ENCODE peak calls at places on chromosomes 3 and 15, in four cellular contexts. O is uterus, I is right lobe of liver, F is transverse colon. B is an unnamed sample.

GRCh38 chr3:6444888-6445658 is 415.8 kb upstream of the GRM7 start:
- DNase-seq in F (no peak), I (no peak), O (no peak), B (no peak)

GRCh38 chr3:96266395-96267187 is 547.8 kb upstream of the EPHA6 start:
- DNase-seq in O (no peak), I (no peak), F (no peak), B (no peak)

GRCh38 chr15:29688981-29689723 is 133.1 kb downstream of the TJP1 start:
- DNase-seq in I (no peak), O (no peak), F (no peak), B (no peak)

GRCh38 chr15:67307156-67307555 is 52.6 kb downstream of the IQCH start:
- DNase-seq in I (no peak), O (no peak), F (no peak), B (no peak)

GRCh38 chr3:147816770-147817169 is 407.6 kb downstream of the ZIC1 start:
- DNase-seq in O (no peak), I (no peak), F (peak; percentile 75), B (no peak)

GRCh38 chr15:25245801-25246622 is 192.8 kb downstream of the UBE3A start:
- DNase-seq in I (peak; percentile 23), O (peak; percentile 4), F (peak; percentile 4), B (no peak)

GRCh38 chr3:149621218-149622005 is 36.4 kb downstream of the WWTR1 start:
- DNase-seq in O (no peak), I (no peak), F (no peak), B (no peak)

GRCh38 chr3:14876942-14877341 is 58.2 kb downstream of the FGD5 start:
- DNase-seq in F (peak; percentile 87), O (peak; percentile 40), I (peak; percentile 89), B (peak; percentile 7)

GRCh38 chr3:127286571-127287140 is 1.2 kb downstream of the PRR20G start:
- DNase-seq in F (no peak), O (no peak), I (no peak), B (no peak)

GRCh38 chr15:93168913-93169312 is 79.9 kb upstream of the RGMA start:
- DNase-seq in O (no peak), F (no peak), I (no peak), B (no peak)

GRCh38 chr3:37179144-37179967 is 5.0 kb upstream of the LRRFIP2 start:
- DNase-seq in F (no peak), O (no peak), I (no peak), B (no peak)

DNA sequence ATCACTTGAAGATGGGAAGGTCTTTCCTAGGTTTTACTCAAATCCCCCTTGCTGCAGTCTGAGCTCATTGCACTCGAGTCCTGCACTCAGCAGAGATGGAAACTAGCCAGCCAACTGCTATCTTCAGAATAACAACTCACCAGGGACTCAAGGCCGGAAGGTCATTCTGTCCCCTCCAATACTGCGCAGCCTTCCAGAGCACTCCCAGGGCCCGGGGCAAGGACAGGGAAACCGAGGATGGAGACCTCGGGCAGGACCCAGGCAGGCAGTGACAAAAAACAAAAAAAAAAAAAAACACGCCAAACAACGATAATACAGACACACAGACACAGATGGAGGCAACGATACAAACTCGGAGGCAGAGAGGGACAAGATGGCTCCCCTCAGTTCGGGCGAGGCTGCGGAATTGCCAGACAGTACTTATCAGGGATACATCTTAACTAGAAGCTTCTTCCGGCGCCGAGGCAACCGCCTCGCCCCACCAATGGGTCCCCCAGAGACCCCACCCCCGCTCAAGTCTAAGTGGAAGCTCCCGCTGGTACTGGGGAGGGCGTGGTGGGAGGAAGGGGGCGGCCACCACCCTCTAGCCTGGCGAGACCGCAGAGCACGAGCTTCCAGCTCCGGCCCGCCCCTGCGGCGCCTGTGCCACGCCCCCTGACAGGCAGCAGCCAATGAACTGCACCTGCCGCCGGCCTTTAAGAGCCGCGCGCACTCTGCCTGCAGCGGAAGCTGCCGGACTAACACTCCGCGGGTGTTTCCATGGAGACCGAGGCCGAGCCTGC is 7.0 kb upstream of the MAP1A start:
- DNase-seq in F (peak; percentile 98), I (peak; percentile 99), O (peak; percentile 98), B (peak; percentile 90)
- TF ChIP-seq POLR2A in F (peak; percentile 42), I (no peak), O (peak; percentile 76), B (no peak)

DNA sequence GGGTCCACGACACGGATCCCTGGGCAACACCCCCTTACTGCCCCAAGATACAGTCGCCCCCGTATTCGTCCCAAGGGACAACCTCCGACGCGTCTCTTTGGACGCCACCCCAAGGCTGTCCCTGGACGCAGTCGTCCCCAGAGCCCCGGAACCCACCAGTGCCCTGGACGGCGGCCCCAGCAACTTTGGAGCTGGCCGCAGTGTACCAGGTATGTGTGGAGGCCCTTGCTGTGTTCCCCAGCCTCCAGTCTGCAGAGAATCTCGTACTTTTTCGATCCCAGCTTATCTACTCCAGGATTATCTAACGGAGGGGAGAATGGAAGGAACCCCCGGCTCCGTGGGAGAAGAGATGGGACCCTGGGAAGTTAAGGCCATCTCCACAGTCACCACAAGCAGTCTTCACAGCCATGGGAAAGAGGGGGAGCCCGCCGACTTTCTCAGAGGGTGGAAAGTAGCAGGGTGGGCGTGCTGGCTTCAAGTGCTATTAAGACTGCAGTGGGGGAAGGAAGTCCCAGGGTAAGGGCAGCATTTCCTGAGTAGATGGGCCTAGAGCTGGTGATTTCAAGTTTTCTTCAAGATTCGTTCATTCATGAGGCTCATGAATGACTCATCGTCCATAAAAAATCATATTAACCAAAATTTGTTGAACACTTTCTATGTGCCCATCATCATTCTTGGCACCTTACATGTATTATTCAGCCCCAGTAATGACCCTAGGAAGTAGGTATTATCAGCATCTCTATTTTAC is 1.1 kb downstream of the MESP2 start:
- DNase-seq in O (no peak), I (no peak), F (no peak), B (no peak)
- H3K27ac ChIP-seq in O (no peak overlapping the region), I (no peak overlapping the region), F (peak overlapping the region; percentile 61), B (no peak overlapping the region)

DNA sequence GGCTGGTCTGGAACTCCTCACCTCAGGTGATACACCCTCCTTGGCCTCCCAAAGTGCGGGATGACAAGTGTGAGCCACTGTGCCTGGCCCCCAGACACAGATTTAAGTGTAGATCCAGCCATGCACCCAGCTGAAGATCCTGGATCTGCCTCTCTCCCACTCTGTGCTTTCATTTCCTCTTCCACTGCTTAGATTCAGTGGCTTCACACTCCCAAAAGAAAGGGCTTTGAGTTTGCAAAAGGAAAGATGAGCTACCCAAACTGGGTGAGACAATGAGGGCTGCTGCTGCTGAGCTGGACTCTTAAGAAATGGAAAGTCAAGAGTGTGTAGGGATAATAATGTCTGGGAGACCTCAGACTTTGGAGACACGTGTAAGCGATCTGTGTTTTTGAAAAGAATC is 45.5 kb downstream of the ISG20 start:
- DNase-seq in I (no peak), O (no peak), F (no peak), B (no peak)
- H3K27me3 ChIP-seq in I (no peaks in the 10 kb centered on the region), O (no peaks in the 10 kb centered on the region), F (no peaks in the 10 kb centered on the region), B (peaks cover 13% of the 10 kb centered on the region)

GRCh38 chr15:96331141-96331941 is 841 bp downstream of the NR2F2 start:
- DNase-seq in I (peak; percentile 47), O (peak; percentile 24), F (no peak), B (no peak)

GRCh38 chr15:96329403-96329981 is 1.0 kb upstream of the NR2F2 start:
- DNase-seq in I (no peak), F (no peak), O (peak; percentile 29), B (no peak)

GRCh38 chr15:96330064-96330449 is 443 bp upstream of the NR2F2 start:
- DNase-seq in O (no peak), F (peak; percentile 66), I (no peak), B (no peak)

GRCh38 chr15:96331942-96332853 is 1.7 kb downstream of the NR2F2 start:
- DNase-seq in O (peak; percentile 26), F (peak; percentile 41), I (peak; percentile 80), B (no peak)

GRCh38 chr15:96330450-96331140 is at the start of gene NR2F2:
- DNase-seq in I (peak; percentile 98), O (peak; percentile 96), F (peak; percentile 94), B (peak; percentile 47)
- TF ChIP-seq POLR2A in I (peak; percentile 97), O (peak; percentile 96), F (peak; percentile 95), B (peak; percentile 84)

DNA sequence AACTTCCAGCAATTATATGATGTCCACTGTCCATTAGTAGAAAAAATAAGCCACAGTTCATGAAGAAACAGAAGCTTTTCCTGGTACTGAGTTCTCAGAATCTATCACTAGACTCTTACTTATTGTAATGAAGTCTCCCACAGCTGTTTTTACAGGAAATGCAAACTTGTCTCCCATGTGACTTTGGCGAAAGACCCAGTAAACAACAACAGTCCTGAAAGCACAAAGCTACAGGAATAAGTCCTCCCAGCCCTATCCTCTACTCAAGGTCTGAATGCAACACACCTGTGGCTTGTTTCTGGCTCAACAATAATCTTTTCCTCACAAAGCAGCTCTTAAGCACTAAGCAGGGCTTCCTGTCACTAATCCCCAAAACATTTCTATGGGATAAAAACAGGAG is 55.8 kb downstream of the EOMES start:
- DNase-seq in F (no peak), O (no peak), I (no peak), B (no peak)
- H3K27ac ChIP-seq in F (no peak overlapping the region), O (no peak overlapping the region), I (no peak overlapping the region), B (no peak overlapping the region)

GRCh38 chr15:79290642-79291275 is 8.2 kb downstream of the ANKRD34C start:
- DNase-seq in F (no peak), I (no peak), O (no peak), B (no peak)
- H3K27me3 ChIP-seq in F (peaks cover 10% of the 10 kb centered on the region), I (no peaks in the 10 kb centered on the region), O (no peaks in the 10 kb centered on the region), B (no peaks in the 10 kb centered on the region)

GRCh38 chr3:126083913-126084514 is at the start of gene SLC41A3:
- DNase-seq in O (peak; percentile 91), I (peak; percentile 95), F (peak; percentile 93), B (peak; percentile 41)
- TF ChIP-seq POLR2A in O (peak; percentile 79), I (peak; percentile 87), F (peak; percentile 46), B (no peak)

GRCh38 chr3:159991591-159991990 is 3.0 kb downstream of the IL12A start:
- DNase-seq in F (no peak), O (no peak), I (no peak), B (no peak)
- H3K27ac ChIP-seq in F (no peak overlapping the region), O (no peak overlapping the region), I (no peak overlapping the region), B (no peak overlapping the region)

GRCh38 chr15:36883705-36884355 is 216.5 kb downstream of the MEIS2 start:
- DNase-seq in O (peak; percentile 89), I (peak; percentile 91), F (peak; percentile 82), B (no peak)

GRCh38 chr15:36880913-36881290 is 219.4 kb downstream of the MEIS2 start:
- DNase-seq in O (no peak), F (no peak), I (no peak), B (no peak)

GRCh38 chr15:36880226-36880912 is 220.0 kb downstream of the MEIS2 start:
- DNase-seq in F (no peak), O (no peak), I (no peak), B (no peak)

GRCh38 chr15:36884404-36885335 is 215.7 kb downstream of the MEIS2 start:
- DNase-seq in I (no peak), O (no peak), F (no peak), B (no peak)

GRCh38 chr15:36882487-36883108 is 217.8 kb downstream of the MEIS2 start:
- DNase-seq in I (peak; percentile 60), F (no peak), O (no peak), B (no peak)
- H3K27me3 ChIP-seq in I (peaks cover 40% of the 10 kb centered on the region), F (peaks cover 99% of the 10 kb centered on the region), O (no peaks in the 10 kb centered on the region), B (no peaks in the 10 kb centered on the region)

B was measured in esophagus squamous epithelium.